ENCODE peak calls at places on chromosome 10, in six cellular contexts. V is COR-L47; U is Peyer's patch; O is NCI-H69; R is stimulated activated CD4-positive, alpha-beta T cell treated with anti-CD3 and anti-CD28 coated beads, Interleukin-1b, Interleukin-23, amount 100 ng/mL, for 48 hours; C is mammary epithelial cell. T is an unnamed sample.

GRCh38 chr10:29189272-29189671 is 99.6 kb upstream of the LYZL1 start:
- DNase-seq in V (no peak), U (no peak), O (no peak), R (no peak), C (no peak), T (no peak)

GRCh38 chr10:119161680-119162079 is 3.8 kb downstream of the SFXN4 start:
- DNase-seq in V (no peak), U (no peak), O (no peak), R (no peak), C (no peak), T (no peak)

GRCh38 chr10:102652170-102652926 is 8.1 kb downstream of the TRIM8 start:
- DNase-seq in V (no peak), U (peak), O (no peak), R (no peak), C (no peak), T (no peak)

GRCh38 chr10:121490906-121491519 is 107.2 kb downstream of the FGFR2 start:
- DNase-seq in V (no peak), U (no peak), O (no peak), R (no peak), C (no peak), T (no peak)

GRCh38 chr10:12444981-12445700 is 95.8 kb downstream of the CAMK1D start:
- DNase-seq in V (no peak), U (no peak), O (no peak), R (no peak), C (no peak), T (no peak)

GRCh38 chr10:47081264-47081663 is 170.0 kb downstream of the PTPN20 start:
- DNase-seq in V (no peak), U (no peak), O (no peak), R (no peak), C (no peak), T (no peak)

GRCh38 chr10:110429301-110429700 is 68.4 kb upstream of the DUSP5 start:
- DNase-seq in V (no peak), U (no peak), O (peak), R (peak), C (no peak), T (no peak)

GRCh38 chr10:115063702-115064479 is 29.3 kb upstream of the ATRNL1 start:
- DNase-seq in V (no peak), U (no peak), O (peak), R (no peak), C (no peak), T (no peak)

GRCh38 chr10:75089634-75090033 is 21.8 kb upstream of the SAMD8 start:
- DNase-seq in V (no peak), U (no peak), O (no peak), R (no peak), C (no peak), T (no peak)

GRCh38 chr10:92342801-92343200 is 51.8 kb downstream of the MARCHF5 start:
- DNase-seq in V (no peak), U (no peak), O (no peak), R (no peak), C (peak), T (no peak)

GRCh38 chr10:72616716-72617115 is 9.2 kb downstream of the MICU1 start:
- DNase-seq in V (no peak), U (no peak), O (peak), R (no peak), C (no peak), T (no peak)

GRCh38 chr10:130899856-130900255 is 411.7 kb downstream of the TCERG1L start:
- DNase-seq in V (no peak), U (no peak), O (no peak), R (no peak), C (no peak), T (no peak)

GRCh38 chr10:103800789-103801540 is 54.4 kb downstream of the SH3PXD2A start:
- DNase-seq in V (no peak), U (peak), O (peak), R (peak), C (peak), T (no peak)

GRCh38 chr10:33253411-33253810 is 81.1 kb downstream of the NRP1 start:
- DNase-seq in V (no peak), U (no peak), O (no peak), R (no peak), C (no peak), T (no peak)